ENCODE peak calls at places on chromosome 1, in ten cellular contexts. One of them, this sample, is unnamed.

GRCh38 chr1:104266612-104267011 is 516.9 kb downstream of the AMY1C start:
- DNase-seq in colonic mucosa: no peak
- DNase-seq in left ventricle myocardium inferior: no peak
- DNase-seq in BE2C: no peak
- DNase-seq in mammary epithelial cell: no peak
- DNase-seq in heart right ventricle: no peak
- DNase-seq in fibroblast of lung: no peak
- DNase-seq in prostate gland: no peak
- DNase-seq in suprapubic skin: no peak
- DNase-seq in DND-41: no peak
- DNase-seq in this sample: no peak

GRCh38 chr1:156284762-156285161 is 637 bp downstream of the TMEM79 start:
- DNase-seq in suprapubic skin: no peak
- DNase-seq in colonic mucosa: no peak
- DNase-seq in left ventricle myocardium inferior: no peak
- DNase-seq in prostate gland: no peak
- DNase-seq in mammary epithelial cell: peak; percentile 69
- DNase-seq in DND-41: no peak
- DNase-seq in heart right ventricle: no peak
- DNase-seq in BE2C: no peak
- DNase-seq in fibroblast of lung: no peak
- DNase-seq in this sample: no peak

GRCh38 chr1:193654951-193655705 is 468.7 kb upstream of the B3GALT2 start:
- DNase-seq in mammary epithelial cell: no peak
- DNase-seq in heart right ventricle: peak; percentile 23
- DNase-seq in prostate gland: no peak
- DNase-seq in DND-41: no peak
- DNase-seq in colonic mucosa: no peak
- DNase-seq in BE2C: no peak
- DNase-seq in fibroblast of lung: peak; percentile 61
- DNase-seq in left ventricle myocardium inferior: no peak
- DNase-seq in suprapubic skin: no peak
- DNase-seq in this sample: no peak

GRCh38 chr1:15830284-15830657 is 17.2 kb upstream of the SPEN start:
- DNase-seq in mammary epithelial cell: no peak
- DNase-seq in heart right ventricle: no peak
- DNase-seq in fibroblast of lung: no peak
- DNase-seq in DND-41: no peak
- DNase-seq in BE2C: no peak
- DNase-seq in colonic mucosa: no peak
- DNase-seq in prostate gland: no peak
- DNase-seq in left ventricle myocardium inferior: no peak
- DNase-seq in suprapubic skin: no peak
- DNase-seq in this sample: no peak

GRCh38 chr1:206575165-206575893 is 36.9 kb downstream of the EIF2D start:
- DNase-seq in heart right ventricle: peak; percentile 70
- DNase-seq in left ventricle myocardium inferior: peak; percentile 44
- DNase-seq in colonic mucosa: peak; percentile 60
- DNase-seq in prostate gland: no peak
- DNase-seq in mammary epithelial cell: no peak
- DNase-seq in BE2C: no peak
- DNase-seq in fibroblast of lung: peak; percentile 96
- DNase-seq in suprapubic skin: no peak
- DNase-seq in DND-41: peak; percentile 61
- DNase-seq in this sample: peak; percentile 41

GRCh38 chr1:219329606-219330005 is 155.9 kb downstream of the LYPLAL1 start:
- DNase-seq in prostate gland: no peak
- DNase-seq in mammary epithelial cell: no peak
- DNase-seq in left ventricle myocardium inferior: no peak
- DNase-seq in BE2C: no peak
- DNase-seq in DND-41: no peak
- DNase-seq in fibroblast of lung: peak; percentile 46
- DNase-seq in heart right ventricle: no peak
- DNase-seq in colonic mucosa: no peak
- DNase-seq in suprapubic skin: no peak
- DNase-seq in this sample: no peak

GRCh38 chr1:70003509-70003908 is 201.9 kb downstream of the LRRC40 start:
- DNase-seq in BE2C: no peak
- DNase-seq in suprapubic skin: no peak
- DNase-seq in heart right ventricle: no peak
- DNase-seq in prostate gland: no peak
- DNase-seq in colonic mucosa: no peak
- DNase-seq in fibroblast of lung: no peak
- DNase-seq in left ventricle myocardium inferior: no peak
- DNase-seq in DND-41: no peak
- DNase-seq in mammary epithelial cell: peak; percentile 12
- DNase-seq in this sample: no peak

GRCh38 chr1:109490029-109490933 is 3.6 kb upstream of the CYB561D1 start:
- DNase-seq in heart right ventricle: peak; percentile 74
- DNase-seq in colonic mucosa: peak; percentile 79
- DNase-seq in prostate gland: peak; percentile 54
- DNase-seq in left ventricle myocardium inferior: peak; percentile 62
- DNase-seq in DND-41: peak; percentile 79
- DNase-seq in mammary epithelial cell: peak; percentile 44
- DNase-seq in fibroblast of lung: peak; percentile 65
- DNase-seq in suprapubic skin: no peak
- DNase-seq in BE2C: peak; percentile 78
- DNase-seq in this sample: no peak

DNA sequence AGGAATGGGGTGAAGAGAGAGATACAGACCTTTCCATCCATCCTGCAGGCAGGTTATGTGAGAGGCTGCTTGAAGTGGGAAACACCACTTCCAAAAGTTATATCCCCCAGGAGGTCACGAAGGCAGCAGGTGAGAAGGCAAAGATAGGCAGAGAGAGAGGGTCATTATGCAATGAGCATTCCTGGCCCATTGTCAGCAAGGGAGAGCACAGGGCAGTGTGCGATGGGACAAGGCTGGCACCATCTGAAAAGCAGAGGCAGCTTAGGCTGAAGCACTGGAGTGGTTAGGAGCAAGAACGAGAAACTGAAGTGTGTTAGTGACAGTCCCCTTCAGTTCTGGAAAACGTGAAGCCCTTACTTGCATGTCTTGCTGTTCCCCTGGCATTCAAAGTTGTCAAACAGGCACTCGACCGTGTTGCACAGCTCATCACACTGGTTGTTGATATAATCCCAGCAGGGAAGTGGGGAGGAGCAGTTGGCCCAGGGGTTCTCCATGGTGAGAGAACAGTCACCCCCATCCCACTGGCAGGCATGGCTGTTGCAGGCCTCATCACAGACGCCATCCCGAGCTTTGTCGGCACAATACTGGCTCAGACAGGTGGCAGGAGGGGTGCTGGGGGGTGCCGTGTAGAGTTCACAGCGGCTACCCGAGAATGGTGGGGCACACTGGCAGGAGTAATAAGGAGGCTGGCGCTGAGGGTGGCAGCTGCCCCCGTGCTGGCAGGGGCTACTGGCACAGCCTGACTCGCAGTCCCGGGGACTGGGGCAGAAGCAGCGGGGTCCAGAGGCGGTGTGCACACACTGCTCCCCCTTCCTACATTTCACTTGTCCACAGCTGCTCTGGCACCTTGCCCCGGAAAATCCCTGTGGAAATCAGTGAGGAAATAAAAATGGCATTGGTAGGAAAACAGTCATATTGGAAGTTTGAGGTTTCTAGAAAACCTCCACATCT is 28.9 kb upstream of the ADAM30 start:
- DNase-seq in DND-41: no peak
- DNase-seq in BE2C: no peak
- DNase-seq in heart right ventricle: no peak
- DNase-seq in prostate gland: no peak
- DNase-seq in fibroblast of lung: no peak
- DNase-seq in colonic mucosa: no peak
- DNase-seq in left ventricle myocardium inferior: no peak
- DNase-seq in suprapubic skin: no peak
- DNase-seq in mammary epithelial cell: no peak
- DNase-seq in this sample: no peak
- H3K36me3 ChIP-seq in DND-41: peaks cover 93% of the 10 kb centered on the region
- H3K36me3 ChIP-seq in BE2C: no peaks in the 10 kb centered on the region
- H3K36me3 ChIP-seq in heart right ventricle: no peaks in the 10 kb centered on the region
- H3K36me3 ChIP-seq in prostate gland: peaks cover 9% of the 10 kb centered on the region
- H3K36me3 ChIP-seq in fibroblast of lung: peaks cover 32% of the 10 kb centered on the region
- H3K36me3 ChIP-seq in colonic mucosa: peaks cover 6% of the 10 kb centered on the region
- H3K36me3 ChIP-seq in left ventricle myocardium inferior: peaks cover 72% of the 10 kb centered on the region
- H3K36me3 ChIP-seq in suprapubic skin: peaks cover 93% of the 10 kb centered on the region
- H3K36me3 ChIP-seq in mammary epithelial cell: peaks cover 60% of the 10 kb centered on the region
- H3K36me3 ChIP-seq in this sample: no peaks in the 10 kb centered on the region

GRCh38 chr1:66712819-66713218 is 39.4 kb upstream of the DYNLT5 start:
- DNase-seq in BE2C: no peak
- DNase-seq in prostate gland: no peak
- DNase-seq in suprapubic skin: no peak
- DNase-seq in fibroblast of lung: no peak
- DNase-seq in DND-41: no peak
- DNase-seq in left ventricle myocardium inferior: no peak
- DNase-seq in colonic mucosa: no peak
- DNase-seq in mammary epithelial cell: no peak
- DNase-seq in heart right ventricle: no peak
- DNase-seq in this sample: no peak

DNA sequence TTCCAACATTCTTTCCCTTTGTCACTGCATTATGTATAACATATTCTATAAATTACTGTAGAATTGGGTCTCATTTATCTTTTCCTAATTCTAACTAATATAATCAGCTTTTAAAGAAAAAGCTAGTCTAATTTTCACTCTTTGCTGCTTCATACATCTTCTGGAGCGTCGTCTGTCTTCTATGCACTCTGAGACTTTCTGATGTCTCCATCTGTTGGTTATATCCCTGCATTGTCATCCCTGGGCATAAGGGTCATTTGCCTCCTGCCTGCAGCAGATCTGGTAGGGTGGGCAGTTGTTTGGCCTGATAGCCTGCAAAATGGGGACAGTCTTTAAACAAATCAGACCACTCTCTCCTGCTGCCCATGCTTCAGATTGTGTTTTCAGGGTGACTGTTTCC is 40.8 kb upstream of the DYNLT5 start:
- DNase-seq in heart right ventricle: no peak
- DNase-seq in prostate gland: no peak
- DNase-seq in fibroblast of lung: no peak
- DNase-seq in colonic mucosa: no peak
- DNase-seq in DND-41: no peak
- DNase-seq in BE2C: peak; percentile 10
- DNase-seq in suprapubic skin: no peak
- DNase-seq in left ventricle myocardium inferior: no peak
- DNase-seq in mammary epithelial cell: no peak
- DNase-seq in this sample: no peak
- TF ChIP-seq CTCF in heart right ventricle: no peak
- TF ChIP-seq CTCF in prostate gland: no peak
- TF ChIP-seq CTCF in fibroblast of lung: peak; percentile 26
- TF ChIP-seq CTCF in colonic mucosa: no peak
- TF ChIP-seq CTCF in DND-41: peak; percentile 24
- TF ChIP-seq CTCF in BE2C: peak; percentile 44
- TF ChIP-seq CTCF in suprapubic skin: no peak
- TF ChIP-seq CTCF in left ventricle myocardium inferior: peak; percentile 32
- TF ChIP-seq CTCF in mammary epithelial cell: peak; percentile 33
- TF ChIP-seq CTCF in this sample: no peak

DNA sequence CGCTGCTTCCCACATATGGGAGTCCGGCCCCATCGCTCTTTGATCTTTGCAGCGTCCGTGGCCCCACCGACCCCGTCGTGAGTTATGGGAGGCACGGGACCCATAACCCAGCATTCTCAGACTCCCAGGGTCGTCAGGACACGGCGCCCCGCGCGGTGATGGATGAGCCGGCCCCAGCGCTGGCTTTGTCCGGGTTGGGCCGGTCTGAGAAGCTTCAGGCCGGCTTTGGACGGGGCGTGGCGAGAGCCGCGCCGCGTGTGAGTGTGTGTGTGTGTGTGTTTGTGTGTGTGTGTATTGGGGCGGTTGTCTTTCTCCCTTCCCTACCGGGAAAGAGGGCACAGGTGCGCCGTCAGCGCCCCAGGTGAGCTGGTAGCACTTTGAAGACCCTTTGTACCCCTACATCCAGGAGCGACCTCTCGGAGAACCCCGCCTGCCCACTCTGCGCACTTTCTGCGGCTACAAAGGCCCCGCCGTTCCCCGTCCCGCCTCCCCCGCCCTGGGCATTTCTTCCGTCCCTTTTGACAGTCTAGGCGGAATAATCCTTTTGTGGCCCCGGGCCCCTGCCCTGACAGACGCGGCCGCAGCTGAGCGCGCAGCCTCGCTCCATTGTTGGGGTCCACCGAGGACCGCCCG is 725 bp upstream of the DRAXIN start:
- DNase-seq in suprapubic skin: no peak
- DNase-seq in heart right ventricle: no peak
- DNase-seq in left ventricle myocardium inferior: no peak
- DNase-seq in mammary epithelial cell: no peak
- DNase-seq in DND-41: no peak
- DNase-seq in colonic mucosa: no peak
- DNase-seq in prostate gland: no peak
- DNase-seq in BE2C: no peak
- DNase-seq in fibroblast of lung: no peak
- DNase-seq in this sample: no peak
- H3K4me3 ChIP-seq in suprapubic skin: peak overlapping the region; percentile 52
- H3K4me3 ChIP-seq in heart right ventricle: peak overlapping the region; percentile 24
- H3K4me3 ChIP-seq in left ventricle myocardium inferior: peak overlapping the region; percentile 53
- H3K4me3 ChIP-seq in mammary epithelial cell: no peak overlapping the region
- H3K4me3 ChIP-seq in DND-41: peak overlapping the region; percentile 75
- H3K4me3 ChIP-seq in colonic mucosa: no peak overlapping the region
- H3K4me3 ChIP-seq in prostate gland: peak overlapping the region; percentile 6
- H3K4me3 ChIP-seq in BE2C: no peak overlapping the region
- H3K4me3 ChIP-seq in fibroblast of lung: no peak overlapping the region
- H3K4me3 ChIP-seq in this sample: no peak overlapping the region

GRCh38 chr1:225415307-225415706 is 12.5 kb downstream of the LBR start:
- DNase-seq in prostate gland: no peak
- DNase-seq in heart right ventricle: no peak
- DNase-seq in BE2C: no peak
- DNase-seq in left ventricle myocardium inferior: no peak
- DNase-seq in suprapubic skin: no peak
- DNase-seq in fibroblast of lung: no peak
- DNase-seq in colonic mucosa: no peak
- DNase-seq in mammary epithelial cell: no peak
- DNase-seq in DND-41: no peak
- DNase-seq in this sample: no peak

GRCh38 chr1:225415967-225416745 is 11.7 kb downstream of the LBR start:
- DNase-seq in prostate gland: no peak
- DNase-seq in DND-41: no peak
- DNase-seq in colonic mucosa: no peak
- DNase-seq in fibroblast of lung: no peak
- DNase-seq in BE2C: no peak
- DNase-seq in suprapubic skin: no peak
- DNase-seq in left ventricle myocardium inferior: no peak
- DNase-seq in mammary epithelial cell: no peak
- DNase-seq in heart right ventricle: no peak
- DNase-seq in this sample: no peak

GRCh38 chr1:225412803-225413338 is 15.0 kb downstream of the LBR start:
- DNase-seq in suprapubic skin: no peak
- DNase-seq in fibroblast of lung: no peak
- DNase-seq in prostate gland: peak; percentile 65
- DNase-seq in DND-41: no peak
- DNase-seq in mammary epithelial cell: no peak
- DNase-seq in left ventricle myocardium inferior: no peak
- DNase-seq in colonic mucosa: no peak
- DNase-seq in heart right ventricle: no peak
- DNase-seq in BE2C: no peak
- DNase-seq in this sample: no peak

GRCh38 chr1:225412301-225412700 is 15.5 kb downstream of the LBR start:
- DNase-seq in heart right ventricle: no peak
- DNase-seq in mammary epithelial cell: no peak
- DNase-seq in prostate gland: no peak
- DNase-seq in BE2C: no peak
- DNase-seq in DND-41: no peak
- DNase-seq in left ventricle myocardium inferior: no peak
- DNase-seq in fibroblast of lung: no peak
- DNase-seq in suprapubic skin: no peak
- DNase-seq in colonic mucosa: no peak
- DNase-seq in this sample: no peak

GRCh38 chr1:225413708-225414375 is 14.0 kb downstream of the LBR start:
- DNase-seq in prostate gland: no peak
- DNase-seq in mammary epithelial cell: no peak
- DNase-seq in suprapubic skin: no peak
- DNase-seq in left ventricle myocardium inferior: no peak
- DNase-seq in DND-41: no peak
- DNase-seq in fibroblast of lung: no peak
- DNase-seq in heart right ventricle: no peak
- DNase-seq in BE2C: no peak
- DNase-seq in colonic mucosa: no peak
- DNase-seq in this sample: no peak
- H3K36me3 ChIP-seq in prostate gland: peaks cover 7% of the 10 kb centered on the region
- H3K36me3 ChIP-seq in mammary epithelial cell: peaks cover 40% of the 10 kb centered on the region
- H3K36me3 ChIP-seq in suprapubic skin: peaks cover 72% of the 10 kb centered on the region
- H3K36me3 ChIP-seq in left ventricle myocardium inferior: peaks cover 83% of the 10 kb centered on the region
- H3K36me3 ChIP-seq in DND-41: peaks cover 99% of the 10 kb centered on the region
- H3K36me3 ChIP-seq in fibroblast of lung: peaks cover 8% of the 10 kb centered on the region
- H3K36me3 ChIP-seq in heart right ventricle: no peaks in the 10 kb centered on the region
- H3K36me3 ChIP-seq in BE2C: peaks cover 98% of the 10 kb centered on the region
- H3K36me3 ChIP-seq in colonic mucosa: peaks cover 4% of the 10 kb centered on the region
- H3K36me3 ChIP-seq in this sample: peaks cover 15% of the 10 kb centered on the region